ENCODE peak calls at places on chromosomes 16 and 17, in five cellular contexts. T is upper lobe of right lung, M is adrenal gland, B is PC-9, V is transverse colon. E is an unnamed sample.

GRCh38 chr16:63850979-63851378 is 1270.9 kb downstream of the CDH11 start:
- DNase-seq in T (no peak), M (no peak), B (no peak), V (no peak), E (no peak)

GRCh38 chr16:13453938-13454553 is 465.9 kb upstream of the ERCC4 start:
- DNase-seq in T (no peak), M (peak; percentile 74), B (no peak), V (peak; percentile 9), E (peak; percentile 7)

GRCh38 chr17:39629494-39629880 is 2.7 kb downstream of the PPP1R1B start:
- DNase-seq in T (no peak), M (no peak), B (no peak), V (peak; percentile 80), E (no peak)

GRCh38 chr17:61574542-61575351 is 16.3 kb downstream of the NACA2 start:
- DNase-seq in T (no peak), M (peak; percentile 54), B (peak; percentile 43), V (no peak), E (peak; percentile 50)

GRCh38 chr16:11329080-11329491 is 16.2 kb upstream of the RMI2 start:
- DNase-seq in T (no peak), M (no peak), B (no peak), V (no peak), E (no peak)

GRCh38 chr17:48597775-48598631 is 4.4 kb upstream of the HOXB5 start:
- DNase-seq in T (no peak), M (peak; percentile 90), B (no peak), V (peak; percentile 87), E (no peak)

GRCh38 chr17:82775033-82775823 is 23.4 kb downstream of the TBCD start:
- DNase-seq in T (peak; percentile 87), M (peak; percentile 79), B (no peak), V (peak; percentile 76), E (no peak)

GRCh38 chr16:88002749-88003148 is 51.5 kb downstream of the BANP start:
- DNase-seq in T (no peak), M (no peak), B (no peak), V (no peak), E (no peak)

GRCh38 chr17:17849863-17850373 is 13.1 kb upstream of the SREBF1 start:
- DNase-seq in T (no peak), M (no peak), B (no peak), V (peak; percentile 55), E (no peak)

GRCh38 chr16:2532494-2533141 is 1.4 kb upstream of the CEMP1 start:
- DNase-seq in T (peak; percentile 93), M (peak; percentile 89), B (peak; percentile 48), V (peak; percentile 91), E (peak; percentile 71)

GRCh38 chr17:38740016-38740415 is 8.1 kb downstream of the PCGF2 start:
- DNase-seq in T (no peak), M (no peak), B (no peak), V (no peak), E (no peak)

GRCh38 chr17:76935331-76935730 is 67.1 kb downstream of the MGAT5B start:
- DNase-seq in T (no peak), M (no peak), B (no peak), V (no peak), E (no peak)

GRCh38 chr16:89135166-89135565 is 36.4 kb upstream of the CDH15 start:
- DNase-seq in T (peak; percentile 33), M (no peak), B (no peak), V (no peak), E (no peak)

GRCh38 chr17:2371183-2372130 is 29.4 kb downstream of the MNT start:
- DNase-seq in T (no peak), M (no peak), B (no peak), V (no peak), E (no peak)

GRCh38 chr16:4802659-4803287 is 340 bp upstream of the ROGDI start:
- DNase-seq in T (peak; percentile 97), M (peak; percentile 96), B (peak; percentile 82), V (peak; percentile 93), E (peak; percentile 59)
- TF ChIP-seq CTCF in T (peak; percentile 30), M (peak; percentile 32), B (peak; percentile 25), V (peak; percentile 54), E (no peak)

DNA sequence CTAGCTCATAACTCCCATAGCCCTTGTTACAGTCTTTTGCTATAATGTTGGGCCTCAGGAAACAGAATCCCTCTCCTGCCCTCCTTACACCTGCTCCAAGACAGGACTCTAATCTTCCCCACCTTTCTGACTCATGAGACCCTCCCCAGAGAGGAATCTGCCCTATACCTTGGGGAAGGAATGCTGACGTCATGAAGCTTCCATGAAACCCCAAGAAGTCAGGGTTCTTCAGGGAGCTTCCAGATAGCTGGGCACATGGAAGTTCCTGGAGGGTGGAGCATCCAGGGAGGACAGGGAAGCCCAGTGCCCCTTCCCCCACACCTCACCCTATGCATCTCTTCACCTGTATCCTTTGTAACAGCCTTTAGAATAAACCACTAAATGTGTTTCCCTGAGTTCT is 285.7 kb downstream of the SOX9 start:
- DNase-seq in T (no peak), M (no peak), B (peak; percentile 84), V (no peak), E (no peak)
- H3K4me3 ChIP-seq in T (no peak overlapping the region), M (no peak overlapping the region), B (peak overlapping the region; percentile 43), V (no peak overlapping the region), E (no peak overlapping the region)

DNA sequence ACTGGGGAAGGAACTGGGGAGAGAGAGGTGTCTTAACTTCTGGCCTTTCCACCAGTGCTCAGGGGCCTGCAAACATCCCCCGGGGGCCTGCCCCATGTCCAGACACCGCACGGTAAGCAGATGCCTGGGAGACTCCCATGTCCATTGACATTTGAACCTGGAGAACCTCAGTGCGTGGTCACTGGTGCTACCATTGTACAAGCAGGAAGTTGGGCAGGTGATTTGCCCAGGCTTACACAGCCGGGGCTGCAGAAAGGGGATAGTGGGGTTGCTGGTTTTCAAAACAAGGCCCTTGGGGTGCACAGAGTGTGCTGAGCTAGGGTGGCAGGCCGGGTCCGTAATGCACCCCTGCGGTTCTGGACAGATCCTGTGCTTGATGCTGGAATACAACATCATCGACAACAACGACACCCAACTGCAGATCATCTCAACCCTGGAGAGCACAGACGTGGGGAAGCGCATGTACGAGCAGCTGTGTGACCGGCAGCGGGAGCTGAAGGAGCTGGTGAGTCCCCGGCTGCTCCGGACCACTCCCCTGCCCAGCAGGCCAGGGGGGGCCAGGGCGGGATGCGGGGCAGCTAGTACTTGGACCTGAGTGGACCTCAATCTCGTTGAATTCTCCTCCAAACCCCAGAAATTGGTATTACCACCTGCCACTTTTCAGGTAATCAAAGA is 77.7 kb upstream of the PLCG2 start:
- DNase-seq in T (no peak), M (no peak), B (no peak), V (no peak), E (no peak)
- TF ChIP-seq CTCF in T (no peak), M (no peak), B (no peak), V (no peak), E (no peak)

GRCh38 chr17:66965801-66966528 is 1.5 kb downstream of the CACNG4 start:
- DNase-seq in T (no peak), M (no peak), B (no peak), V (no peak), E (no peak)
- H3K4me3 ChIP-seq in T (peak overlapping the region; percentile 42), M (no peak overlapping the region), B (peak overlapping the region; percentile 77), V (peak overlapping the region; percentile 16), E (no peak overlapping the region)

GRCh38 chr17:33291248-33292183 is 1.6 kb downstream of the ASIC2 start:
- DNase-seq in T (peak; percentile 61), M (no peak), B (no peak), V (peak; percentile 16), E (no peak)
- TF ChIP-seq CTCF in T (no peak), M (peak; percentile 12), B (no peak), V (no peak), E (no peak)

DNA sequence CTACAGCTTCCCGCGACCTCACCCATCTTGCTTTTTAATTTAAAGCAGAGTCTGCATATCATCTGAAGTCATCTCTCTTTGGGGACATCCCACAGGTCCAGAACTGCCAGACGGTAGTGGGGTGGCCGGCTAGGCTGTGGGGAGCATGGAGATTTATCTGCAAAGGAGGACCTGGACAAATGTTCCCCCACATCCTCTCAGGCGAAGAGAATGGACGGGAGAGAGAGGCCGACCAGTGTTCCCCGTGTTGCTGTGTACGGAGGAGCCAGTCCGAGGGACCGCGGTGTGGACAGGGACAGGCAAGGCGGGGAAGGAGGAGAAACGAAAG is 663 bp upstream of the MT1M start:
- DNase-seq in T (no peak), M (no peak), B (no peak), V (no peak), E (no peak)
- H3K4me3 ChIP-seq in T (peak overlapping the region; percentile 46), M (no peak overlapping the region), B (no peak overlapping the region), V (peak overlapping the region; percentile 39), E (no peak overlapping the region)

GRCh38 chr17:79845601-79845949 is 6.3 kb upstream of the CBX4 start:
- DNase-seq in T (no peak), M (no peak), B (no peak), V (peak; percentile 57), E (no peak)

GRCh38 chr17:79842656-79843474 is 3.6 kb upstream of the CBX4 start:
- DNase-seq in T (no peak), M (no peak), B (no peak), V (peak; percentile 32), E (no peak)

GRCh38 chr17:79843475-79843916 is 4.3 kb upstream of the CBX4 start:
- DNase-seq in T (no peak), M (no peak), B (no peak), V (peak; percentile 41), E (no peak)

GRCh38 chr17:79843917-79844815 is 4.9 kb upstream of the CBX4 start:
- DNase-seq in T (peak; percentile 88), M (peak; percentile 68), B (no peak), V (peak; percentile 69), E (no peak)

GRCh38 chr17:79844869-79845600 is 5.8 kb upstream of the CBX4 start:
- DNase-seq in T (peak; percentile 85), M (peak; percentile 54), B (no peak), V (peak; percentile 68), E (no peak)
- TF ChIP-seq CTCF in T (peak; percentile 72), M (peak; percentile 68), B (peak; percentile 70), V (peak; percentile 36), E (peak; percentile 81)

GRCh38 chr17:8137645-8138342 is 13.9 kb upstream of the HES7 start:
- DNase-seq in T (no peak), M (peak; percentile 58), B (no peak), V (no peak), E (no peak)
- H3K4me3 ChIP-seq in T (peak overlapping the region; percentile 40), M (no peak overlapping the region), B (peak overlapping the region; percentile 57), V (no peak overlapping the region), E (peak overlapping the region; percentile 58)